ENCODE peak calls at places on chromosome 2, in ten cellular contexts. One of them, this sample, is unnamed.
A peak's percentile ranks its signal among the peaks of the same experiment; 100 is the strongest.

GRCh38 chr2:58938988-58939387 is 697.9 kb upstream of the FANCL start:
- DNase-seq in T-cell: no peak
- DNase-seq in IMR-90: no peak
- DNase-seq in EL: no peak
- DNase-seq in NCI-H446 treated with DMSO at 0.1 percent for 48 hours: no peak
- DNase-seq in endothelial cell of umbilical vein: no peak
- DNase-seq in pancreas: no peak
- DNase-seq in RCC 7860: no peak
- DNase-seq in transverse colon: no peak
- DNase-seq in EH: peak; percentile 52
- DNase-seq in this sample: no peak

GRCh38 chr2:172215172-172215935 is 112.7 kb upstream of the DLX2 start:
- DNase-seq in RCC 7860: no peak
- DNase-seq in EL: no peak
- DNase-seq in NCI-H446 treated with DMSO at 0.1 percent for 48 hours: no peak
- DNase-seq in endothelial cell of umbilical vein: no peak
- DNase-seq in T-cell: no peak
- DNase-seq in IMR-90: peak; percentile 30
- DNase-seq in EH: peak; percentile 22
- DNase-seq in transverse colon: no peak
- DNase-seq in pancreas: no peak
- DNase-seq in this sample: no peak

GRCh38 chr2:173580869-173581268 is 226.2 kb downstream of the CDCA7 start:
- DNase-seq in pancreas: no peak
- DNase-seq in EH: no peak
- DNase-seq in transverse colon: no peak
- DNase-seq in RCC 7860: no peak
- DNase-seq in T-cell: no peak
- DNase-seq in endothelial cell of umbilical vein: no peak
- DNase-seq in IMR-90: no peak
- DNase-seq in NCI-H446 treated with DMSO at 0.1 percent for 48 hours: peak; percentile 52
- DNase-seq in EL: no peak
- DNase-seq in this sample: no peak

GRCh38 chr2:237873382-237873781 is 14.0 kb downstream of the RAMP1 start:
- DNase-seq in EL: no peak
- DNase-seq in EH: peak; percentile 27
- DNase-seq in pancreas: no peak
- DNase-seq in endothelial cell of umbilical vein: no peak
- DNase-seq in RCC 7860: no peak
- DNase-seq in NCI-H446 treated with DMSO at 0.1 percent for 48 hours: no peak
- DNase-seq in transverse colon: no peak
- DNase-seq in IMR-90: no peak
- DNase-seq in T-cell: no peak
- DNase-seq in this sample: no peak

GRCh38 chr2:176115883-176116813 is at the start of gene HOXD10:
- DNase-seq in T-cell: no peak
- DNase-seq in EL: no peak
- DNase-seq in transverse colon: peak; percentile 75
- DNase-seq in RCC 7860: no peak
- DNase-seq in NCI-H446 treated with DMSO at 0.1 percent for 48 hours: no peak
- DNase-seq in EH: no peak
- DNase-seq in endothelial cell of umbilical vein: peak; percentile 78
- DNase-seq in pancreas: no peak
- DNase-seq in IMR-90: no peak
- DNase-seq in this sample: no peak

GRCh38 chr2:216694201-216694825 is 1.0 kb downstream of the IGFBP5 start:
- DNase-seq in RCC 7860: no peak
- DNase-seq in endothelial cell of umbilical vein: peak; percentile 14
- DNase-seq in EH: peak; percentile 56
- DNase-seq in T-cell: peak; percentile 36
- DNase-seq in EL: peak; percentile 70
- DNase-seq in NCI-H446 treated with DMSO at 0.1 percent for 48 hours: no peak
- DNase-seq in transverse colon: peak; percentile 39
- DNase-seq in pancreas: no peak
- DNase-seq in IMR-90: no peak
- DNase-seq in this sample: no peak

GRCh38 chr2:99881901-99882591 is 260.3 kb downstream of the AFF3 start:
- DNase-seq in IMR-90: peak; percentile 95
- DNase-seq in T-cell: no peak
- DNase-seq in transverse colon: no peak
- DNase-seq in EL: peak; percentile 95
- DNase-seq in EH: peak; percentile 97
- DNase-seq in pancreas: no peak
- DNase-seq in endothelial cell of umbilical vein: peak; percentile 71
- DNase-seq in NCI-H446 treated with DMSO at 0.1 percent for 48 hours: peak; percentile 56
- DNase-seq in RCC 7860: peak; percentile 93
- DNase-seq in this sample: no peak

GRCh38 chr2:24454258-24454657 is 36.8 kb upstream of the NCOA1 start:
- DNase-seq in EH: peak; percentile 56
- DNase-seq in EL: peak; percentile 46
- DNase-seq in pancreas: no peak
- DNase-seq in transverse colon: no peak
- DNase-seq in T-cell: no peak
- DNase-seq in NCI-H446 treated with DMSO at 0.1 percent for 48 hours: no peak
- DNase-seq in IMR-90: peak; percentile 17
- DNase-seq in endothelial cell of umbilical vein: no peak
- DNase-seq in RCC 7860: no peak
- DNase-seq in this sample: no peak

GRCh38 chr2:172399765-172400164 is 27.6 kb upstream of the ITGA6 start:
- DNase-seq in EH: no peak
- DNase-seq in RCC 7860: no peak
- DNase-seq in NCI-H446 treated with DMSO at 0.1 percent for 48 hours: no peak
- DNase-seq in EL: no peak
- DNase-seq in IMR-90: no peak
- DNase-seq in transverse colon: no peak
- DNase-seq in endothelial cell of umbilical vein: no peak
- DNase-seq in T-cell: no peak
- DNase-seq in pancreas: no peak
- DNase-seq in this sample: no peak

GRCh38 chr2:234885113-234885512 is 66.7 kb upstream of the SH3BP4 start:
- DNase-seq in IMR-90: no peak
- DNase-seq in T-cell: no peak
- DNase-seq in NCI-H446 treated with DMSO at 0.1 percent for 48 hours: no peak
- DNase-seq in pancreas: no peak
- DNase-seq in transverse colon: no peak
- DNase-seq in endothelial cell of umbilical vein: no peak
- DNase-seq in EH: no peak
- DNase-seq in RCC 7860: no peak
- DNase-seq in EL: no peak
- DNase-seq in this sample: no peak

GRCh38 chr2:204491528-204491927 is 53.7 kb upstream of the PARD3B start:
- DNase-seq in endothelial cell of umbilical vein: peak; percentile 82
- DNase-seq in transverse colon: no peak
- DNase-seq in IMR-90: no peak
- DNase-seq in RCC 7860: peak; percentile 86
- DNase-seq in T-cell: no peak
- DNase-seq in EL: peak; percentile 80
- DNase-seq in pancreas: no peak
- DNase-seq in EH: peak; percentile 73
- DNase-seq in NCI-H446 treated with DMSO at 0.1 percent for 48 hours: peak; percentile 33
- DNase-seq in this sample: no peak

GRCh38 chr2:118670868-118671267 is 176.6 kb downstream of the EN1 start:
- DNase-seq in transverse colon: no peak
- DNase-seq in endothelial cell of umbilical vein: no peak
- DNase-seq in EL: no peak
- DNase-seq in RCC 7860: no peak
- DNase-seq in EH: peak; percentile 73
- DNase-seq in T-cell: no peak
- DNase-seq in NCI-H446 treated with DMSO at 0.1 percent for 48 hours: no peak
- DNase-seq in IMR-90: peak; percentile 44
- DNase-seq in pancreas: no peak
- DNase-seq in this sample: no peak

GRCh38 chr2:215413484-215413777 is 22.4 kb downstream of the FN1 start:
- DNase-seq in IMR-90: no peak
- DNase-seq in transverse colon: no peak
- DNase-seq in pancreas: no peak
- DNase-seq in T-cell: no peak
- DNase-seq in EH: no peak
- DNase-seq in endothelial cell of umbilical vein: no peak
- DNase-seq in NCI-H446 treated with DMSO at 0.1 percent for 48 hours: no peak
- DNase-seq in EL: no peak
- DNase-seq in RCC 7860: no peak
- DNase-seq in this sample: no peak

GRCh38 chr2:8679827-8680731 is 1.8 kb upstream of the ID2 start:
- DNase-seq in T-cell: no peak
- DNase-seq in RCC 7860: peak; percentile 88
- DNase-seq in EL: peak; percentile 60
- DNase-seq in EH: peak; percentile 80
- DNase-seq in endothelial cell of umbilical vein: peak; percentile 71
- DNase-seq in pancreas: peak; percentile 87
- DNase-seq in NCI-H446 treated with DMSO at 0.1 percent for 48 hours: peak; percentile 84
- DNase-seq in transverse colon: peak; percentile 70
- DNase-seq in IMR-90: peak; percentile 43
- DNase-seq in this sample: no peak

GRCh38 chr2:168118733-168119518 is 128.5 kb downstream of the STK39 start:
- DNase-seq in EH: peak; percentile 75
- DNase-seq in endothelial cell of umbilical vein: peak; percentile 77
- DNase-seq in EL: peak; percentile 68
- DNase-seq in transverse colon: no peak
- DNase-seq in T-cell: no peak
- DNase-seq in NCI-H446 treated with DMSO at 0.1 percent for 48 hours: peak; percentile 27
- DNase-seq in pancreas: no peak
- DNase-seq in RCC 7860: peak; percentile 56
- DNase-seq in IMR-90: peak; percentile 82
- DNase-seq in this sample: no peak

GRCh38 chr2:239689985-239690384 is 289.2 kb upstream of the HDAC4 start:
- DNase-seq in RCC 7860: no peak
- DNase-seq in EH: no peak
- DNase-seq in transverse colon: no peak
- DNase-seq in NCI-H446 treated with DMSO at 0.1 percent for 48 hours: no peak
- DNase-seq in IMR-90: no peak
- DNase-seq in endothelial cell of umbilical vein: no peak
- DNase-seq in EL: no peak
- DNase-seq in pancreas: no peak
- DNase-seq in T-cell: peak; percentile 16
- DNase-seq in this sample: no peak

GRCh38 chr2:190963088-190963487 is 50.9 kb downstream of the STAT1 start:
- DNase-seq in RCC 7860: no peak
- DNase-seq in NCI-H446 treated with DMSO at 0.1 percent for 48 hours: no peak
- DNase-seq in endothelial cell of umbilical vein: no peak
- DNase-seq in T-cell: no peak
- DNase-seq in pancreas: no peak
- DNase-seq in transverse colon: no peak
- DNase-seq in IMR-90: no peak
- DNase-seq in EH: no peak
- DNase-seq in EL: no peak
- DNase-seq in this sample: no peak

GRCh38 chr2:14716319-14716718 is 83.8 kb downstream of the LRATD1 start:
- DNase-seq in T-cell: no peak
- DNase-seq in NCI-H446 treated with DMSO at 0.1 percent for 48 hours: no peak
- DNase-seq in IMR-90: no peak
- DNase-seq in transverse colon: no peak
- DNase-seq in RCC 7860: no peak
- DNase-seq in EL: no peak
- DNase-seq in EH: no peak
- DNase-seq in endothelial cell of umbilical vein: no peak
- DNase-seq in pancreas: no peak
- DNase-seq in this sample: no peak

GRCh38 chr2:129733041-129733440 is 246.4 kb upstream of the RAB6C start:
- DNase-seq in EH: no peak
- DNase-seq in IMR-90: no peak
- DNase-seq in NCI-H446 treated with DMSO at 0.1 percent for 48 hours: no peak
- DNase-seq in T-cell: no peak
- DNase-seq in RCC 7860: no peak
- DNase-seq in transverse colon: no peak
- DNase-seq in pancreas: no peak
- DNase-seq in EL: no peak
- DNase-seq in endothelial cell of umbilical vein: no peak
- DNase-seq in this sample: no peak

GRCh38 chr2:42971947-42972736 is 179.8 kb upstream of the HAAO start:
- DNase-seq in RCC 7860: no peak
- DNase-seq in IMR-90: peak; percentile 63
- DNase-seq in endothelial cell of umbilical vein: no peak
- DNase-seq in transverse colon: no peak
- DNase-seq in NCI-H446 treated with DMSO at 0.1 percent for 48 hours: no peak
- DNase-seq in pancreas: no peak
- DNase-seq in EL: no peak
- DNase-seq in EH: peak; percentile 52
- DNase-seq in T-cell: no peak
- DNase-seq in this sample: no peak

GRCh38 chr2:199468561-199469513 is 11.1 kb upstream of the SATB2 start:
- DNase-seq in T-cell: no peak
- DNase-seq in RCC 7860: no peak
- DNase-seq in EH: no peak
- DNase-seq in endothelial cell of umbilical vein: no peak
- DNase-seq in IMR-90: no peak
- DNase-seq in EL: peak; percentile 22
- DNase-seq in pancreas: peak; percentile 65
- DNase-seq in NCI-H446 treated with DMSO at 0.1 percent for 48 hours: no peak
- DNase-seq in transverse colon: peak; percentile 85
- DNase-seq in this sample: no peak

GRCh38 chr2:29698216-29698615 is 223.2 kb downstream of the ALK start:
- DNase-seq in T-cell: no peak
- DNase-seq in EH: no peak
- DNase-seq in RCC 7860: no peak
- DNase-seq in pancreas: no peak
- DNase-seq in EL: no peak
- DNase-seq in endothelial cell of umbilical vein: no peak
- DNase-seq in transverse colon: no peak
- DNase-seq in NCI-H446 treated with DMSO at 0.1 percent for 48 hours: no peak
- DNase-seq in IMR-90: no peak
- DNase-seq in this sample: no peak

GRCh38 chr2:35963344-35963743 is 392.2 kb upstream of the CRIM1 start:
- DNase-seq in IMR-90: no peak
- DNase-seq in EL: no peak
- DNase-seq in pancreas: no peak
- DNase-seq in EH: no peak
- DNase-seq in RCC 7860: no peak
- DNase-seq in endothelial cell of umbilical vein: peak; percentile 66
- DNase-seq in NCI-H446 treated with DMSO at 0.1 percent for 48 hours: no peak
- DNase-seq in transverse colon: no peak
- DNase-seq in T-cell: no peak
- DNase-seq in this sample: no peak

GRCh38 chr2:6524678-6525367 is 340.9 kb downstream of the CMPK2 start:
- DNase-seq in pancreas: no peak
- DNase-seq in IMR-90: peak; percentile 27
- DNase-seq in T-cell: no peak
- DNase-seq in endothelial cell of umbilical vein: no peak
- DNase-seq in NCI-H446 treated with DMSO at 0.1 percent for 48 hours: no peak
- DNase-seq in EL: no peak
- DNase-seq in EH: no peak
- DNase-seq in transverse colon: no peak
- DNase-seq in RCC 7860: no peak
- DNase-seq in this sample: no peak

This sample was measured in T-helper 17 cell.